ENCODE peak calls at places on chromosomes 4 and X, in seven cellular contexts. One of them, this sample, is unnamed.

GRCh38 chr4:169116270-169116901 is 106.3 kb upstream of the CBR4 start:
- DNase-seq in IMR-90: peak
- DNase-seq in H9: no peak
- DNase-seq in H1: no peak
- DNase-seq in trophoblast cell: no peak
- DNase-seq in mesenchymal stem cell: no peak
- DNase-seq in mesendoderm: no peak
- DNase-seq in this sample: no peak

GRCh38 chrX:48493890-48494364 is 14.9 kb upstream of the PORCN start:
- DNase-seq in IMR-90: peak
- DNase-seq in H9: peak
- DNase-seq in mesendoderm: peak
- DNase-seq in mesenchymal stem cell: peak
- DNase-seq in H1: peak
- DNase-seq in trophoblast cell: peak
- DNase-seq in this sample: peak

GRCh38 chr4:41258783-41259182 is 2.1 kb downstream of the UCHL1 start:
- DNase-seq in trophoblast cell: peak
- DNase-seq in IMR-90: peak
- DNase-seq in H1: no peak
- DNase-seq in mesendoderm: peak
- DNase-seq in H9: peak
- DNase-seq in mesenchymal stem cell: peak
- DNase-seq in this sample: no peak

GRCh38 chrX:140475025-140475424 is 29.8 kb downstream of the SOX3 start:
- DNase-seq in IMR-90: no peak
- DNase-seq in mesenchymal stem cell: no peak
- DNase-seq in mesendoderm: peak
- DNase-seq in H9: no peak
- DNase-seq in trophoblast cell: no peak
- DNase-seq in H1: peak
- DNase-seq in this sample: no peak

GRCh38 chr4:128512161-128512560 is 224.5 kb upstream of the PGRMC2 start:
- DNase-seq in H1: no peak
- DNase-seq in mesendoderm: peak
- DNase-seq in IMR-90: no peak
- DNase-seq in mesenchymal stem cell: no peak
- DNase-seq in trophoblast cell: peak
- DNase-seq in H9: no peak
- DNase-seq in this sample: no peak

GRCh38 chr4:99300934-99301333 is 10.1 kb upstream of the ADH1A start:
- DNase-seq in trophoblast cell: peak
- DNase-seq in H9: no peak
- DNase-seq in mesenchymal stem cell: peak
- DNase-seq in H1: no peak
- DNase-seq in IMR-90: peak
- DNase-seq in mesendoderm: no peak
- DNase-seq in this sample: no peak

GRCh38 chr4:122899682-122900081 is 22.7 kb downstream of the NUDT6 start:
- DNase-seq in trophoblast cell: no peak
- DNase-seq in H1: no peak
- DNase-seq in mesendoderm: no peak
- DNase-seq in H9: peak
- DNase-seq in IMR-90: no peak
- DNase-seq in mesenchymal stem cell: no peak
- DNase-seq in this sample: no peak

GRCh38 chrX:69138512-69138911 is 26.7 kb downstream of the PJA1 start:
- DNase-seq in IMR-90: no peak
- DNase-seq in mesenchymal stem cell: peak
- DNase-seq in H1: no peak
- DNase-seq in mesendoderm: no peak
- DNase-seq in trophoblast cell: no peak
- DNase-seq in H9: no peak
- DNase-seq in this sample: no peak

GRCh38 chr4:81042578-81043365 is 12.3 kb downstream of the BMP3 start:
- DNase-seq in trophoblast cell: no peak
- DNase-seq in mesendoderm: no peak
- DNase-seq in mesenchymal stem cell: no peak
- DNase-seq in H1: no peak
- DNase-seq in IMR-90: no peak
- DNase-seq in H9: no peak
- DNase-seq in this sample: no peak

GRCh38 chr4:68520985-68521384 is 55.1 kb downstream of the UGT2B17 start:
- DNase-seq in H1: no peak
- DNase-seq in H9: no peak
- DNase-seq in mesenchymal stem cell: no peak
- DNase-seq in IMR-90: no peak
- DNase-seq in mesendoderm: no peak
- DNase-seq in trophoblast cell: no peak
- DNase-seq in this sample: no peak
- H2BK5ac ChIP-seq in H1: no peak
- H2BK5ac ChIP-seq in H9: no peak
- H2BK5ac ChIP-seq in mesenchymal stem cell: no peak
- H2BK5ac ChIP-seq in IMR-90: no peak
- H2BK5ac ChIP-seq in mesendoderm: no peak
- H2BK5ac ChIP-seq in trophoblast cell: no peak
- H2BK5ac ChIP-seq in this sample: no peak

GRCh38 chr4:21454196-21454595 is 494.4 kb downstream of the KCNIP4 start:
- DNase-seq in H1: no peak
- DNase-seq in mesendoderm: no peak
- DNase-seq in IMR-90: no peak
- DNase-seq in trophoblast cell: no peak
- DNase-seq in mesenchymal stem cell: no peak
- DNase-seq in H9: no peak
- DNase-seq in this sample: no peak
- H2BK5ac ChIP-seq in H1: no peak
- H2BK5ac ChIP-seq in mesendoderm: no peak
- H2BK5ac ChIP-seq in IMR-90: no peak
- H2BK5ac ChIP-seq in trophoblast cell: no peak
- H2BK5ac ChIP-seq in mesenchymal stem cell: no peak
- H2BK5ac ChIP-seq in H9: no peak
- H2BK5ac ChIP-seq in this sample: no peak

GRCh38 chr4:26048962-26049361 is 134.9 kb downstream of the SMIM20 start:
- DNase-seq in H1: no peak
- DNase-seq in mesendoderm: no peak
- DNase-seq in trophoblast cell: peak
- DNase-seq in mesenchymal stem cell: no peak
- DNase-seq in H9: no peak
- DNase-seq in IMR-90: no peak
- DNase-seq in this sample: no peak

GRCh38 chr4:26049447-26049846 is 135.4 kb downstream of the SMIM20 start:
- DNase-seq in IMR-90: no peak
- DNase-seq in H1: no peak
- DNase-seq in mesenchymal stem cell: no peak
- DNase-seq in trophoblast cell: no peak
- DNase-seq in H9: no peak
- DNase-seq in mesendoderm: no peak
- DNase-seq in this sample: no peak

GRCh38 chr4:26050671-26051070 is 136.7 kb downstream of the SMIM20 start:
- DNase-seq in mesenchymal stem cell: no peak
- DNase-seq in trophoblast cell: no peak
- DNase-seq in IMR-90: no peak
- DNase-seq in H1: no peak
- DNase-seq in mesendoderm: no peak
- DNase-seq in H9: no peak
- DNase-seq in this sample: no peak

GRCh38 chr4:26051278-26051677 is 137.3 kb downstream of the SMIM20 start:
- DNase-seq in IMR-90: no peak
- DNase-seq in mesendoderm: no peak
- DNase-seq in H9: no peak
- DNase-seq in mesenchymal stem cell: no peak
- DNase-seq in trophoblast cell: no peak
- DNase-seq in H1: no peak
- DNase-seq in this sample: no peak

GRCh38 chr4:26050212-26050643 is 136.2 kb downstream of the SMIM20 start:
- DNase-seq in mesendoderm: no peak
- DNase-seq in H1: no peak
- DNase-seq in IMR-90: no peak
- DNase-seq in H9: no peak
- DNase-seq in trophoblast cell: no peak
- DNase-seq in mesenchymal stem cell: no peak
- DNase-seq in this sample: no peak
- H2BK5ac ChIP-seq in mesendoderm: no peak
- H2BK5ac ChIP-seq in H1: no peak
- H2BK5ac ChIP-seq in IMR-90: peak
- H2BK5ac ChIP-seq in H9: no peak
- H2BK5ac ChIP-seq in trophoblast cell: no peak
- H2BK5ac ChIP-seq in mesenchymal stem cell: no peak
- H2BK5ac ChIP-seq in this sample: no peak

DNA sequence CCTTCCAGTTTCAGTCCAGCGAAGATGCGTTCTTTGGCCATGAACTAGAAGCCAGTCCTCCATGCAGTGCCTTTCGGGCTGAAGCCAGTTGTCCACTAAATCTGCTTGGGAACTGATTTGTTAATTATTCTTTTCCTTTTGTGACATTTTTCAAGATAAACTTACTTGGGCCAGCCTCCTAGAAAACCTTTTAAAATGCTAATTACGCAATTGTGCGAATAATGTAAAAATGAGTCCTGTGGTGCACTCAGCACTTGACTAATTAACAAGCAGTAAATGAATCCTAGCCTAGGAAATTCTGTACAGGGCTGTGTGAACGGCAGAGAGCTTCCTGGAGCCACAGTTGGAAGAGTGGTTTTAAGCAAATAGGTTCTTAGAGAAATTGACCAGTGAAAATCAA is 149.9 kb upstream of the SCML1 start:
- DNase-seq in trophoblast cell: no peak
- DNase-seq in mesendoderm: no peak
- DNase-seq in IMR-90: no peak
- DNase-seq in mesenchymal stem cell: no peak
- DNase-seq in H1: no peak
- DNase-seq in H9: no peak
- DNase-seq in this sample: no peak
- H2BK5ac ChIP-seq in trophoblast cell: no peak
- H2BK5ac ChIP-seq in mesendoderm: no peak
- H2BK5ac ChIP-seq in IMR-90: no peak
- H2BK5ac ChIP-seq in mesenchymal stem cell: no peak
- H2BK5ac ChIP-seq in H1: no peak
- H2BK5ac ChIP-seq in H9: no peak
- H2BK5ac ChIP-seq in this sample: no peak

DNA sequence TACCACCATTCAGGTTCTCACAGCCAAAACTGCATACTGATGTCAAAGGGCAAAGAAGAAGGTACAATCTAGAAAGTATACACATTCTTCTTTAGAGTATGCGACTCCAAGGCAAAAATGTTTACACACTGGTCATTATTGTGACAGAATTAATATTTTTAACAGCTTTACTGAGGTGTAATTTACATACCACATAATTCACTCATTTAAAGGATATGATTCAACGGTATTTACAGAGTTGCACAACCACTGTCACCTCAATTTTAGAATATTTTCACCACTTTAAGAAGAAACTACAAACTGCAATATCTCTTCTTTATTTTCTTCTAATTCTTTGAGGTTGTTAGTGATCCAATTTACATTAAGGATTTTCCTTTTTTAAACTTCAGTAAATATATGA is 325.4 kb upstream of the SMIM31 start:
- DNase-seq in H1: no peak
- DNase-seq in mesendoderm: no peak
- DNase-seq in trophoblast cell: peak
- DNase-seq in mesenchymal stem cell: no peak
- DNase-seq in IMR-90: no peak
- DNase-seq in H9: no peak
- DNase-seq in this sample: no peak
- H2BK5ac ChIP-seq in H1: no peak
- H2BK5ac ChIP-seq in mesendoderm: no peak
- H2BK5ac ChIP-seq in trophoblast cell: no peak
- H2BK5ac ChIP-seq in mesenchymal stem cell: no peak
- H2BK5ac ChIP-seq in IMR-90: no peak
- H2BK5ac ChIP-seq in H9: no peak
- H2BK5ac ChIP-seq in this sample: no peak

GRCh38 chrX:136967965-136968364 is 65.8 kb downstream of the GPR101 start:
- DNase-seq in mesendoderm: no peak
- DNase-seq in IMR-90: no peak
- DNase-seq in H9: no peak
- DNase-seq in trophoblast cell: no peak
- DNase-seq in H1: no peak
- DNase-seq in mesenchymal stem cell: no peak
- DNase-seq in this sample: no peak

GRCh38 chrX:136961594-136962135 is 72.1 kb downstream of the GPR101 start:
- DNase-seq in H9: no peak
- DNase-seq in mesendoderm: no peak
- DNase-seq in H1: no peak
- DNase-seq in mesenchymal stem cell: no peak
- DNase-seq in IMR-90: no peak
- DNase-seq in trophoblast cell: no peak
- DNase-seq in this sample: no peak

GRCh38 chrX:136963973-136964372 is 69.8 kb downstream of the GPR101 start:
- DNase-seq in trophoblast cell: no peak
- DNase-seq in mesendoderm: no peak
- DNase-seq in H9: no peak
- DNase-seq in H1: no peak
- DNase-seq in mesenchymal stem cell: no peak
- DNase-seq in IMR-90: no peak
- DNase-seq in this sample: no peak
- H2BK5ac ChIP-seq in trophoblast cell: no peak
- H2BK5ac ChIP-seq in mesendoderm: no peak
- H2BK5ac ChIP-seq in H9: no peak
- H2BK5ac ChIP-seq in H1: no peak
- H2BK5ac ChIP-seq in mesenchymal stem cell: no peak
- H2BK5ac ChIP-seq in IMR-90: no peak
- H2BK5ac ChIP-seq in this sample: no peak

GRCh38 chr4:125515016-125515415 is 200.3 kb downstream of the FAT4 start:
- DNase-seq in mesendoderm: no peak
- DNase-seq in IMR-90: no peak
- DNase-seq in trophoblast cell: no peak
- DNase-seq in H9: no peak
- DNase-seq in mesenchymal stem cell: no peak
- DNase-seq in H1: no peak
- DNase-seq in this sample: no peak

GRCh38 chr4:125519376-125520171 is 204.8 kb downstream of the FAT4 start:
- DNase-seq in H1: no peak
- DNase-seq in H9: no peak
- DNase-seq in IMR-90: no peak
- DNase-seq in trophoblast cell: no peak
- DNase-seq in mesendoderm: no peak
- DNase-seq in mesenchymal stem cell: no peak
- DNase-seq in this sample: no peak

GRCh38 chr4:125517831-125518230 is 203.1 kb downstream of the FAT4 start:
- DNase-seq in H1: no peak
- DNase-seq in mesendoderm: no peak
- DNase-seq in trophoblast cell: no peak
- DNase-seq in mesenchymal stem cell: no peak
- DNase-seq in H9: no peak
- DNase-seq in IMR-90: no peak
- DNase-seq in this sample: no peak

GRCh38 chr4:125520258-125520990 is 205.7 kb downstream of the FAT4 start:
- DNase-seq in mesenchymal stem cell: peak
- DNase-seq in H1: no peak
- DNase-seq in H9: no peak
- DNase-seq in IMR-90: peak
- DNase-seq in trophoblast cell: no peak
- DNase-seq in mesendoderm: no peak
- DNase-seq in this sample: no peak

GRCh38 chr4:125518281-125518680 is 203.5 kb downstream of the FAT4 start:
- DNase-seq in H9: no peak
- DNase-seq in mesendoderm: no peak
- DNase-seq in mesenchymal stem cell: no peak
- DNase-seq in trophoblast cell: no peak
- DNase-seq in IMR-90: no peak
- DNase-seq in H1: no peak
- DNase-seq in this sample: no peak
- H2BK5ac ChIP-seq in H9: no peak
- H2BK5ac ChIP-seq in mesendoderm: no peak
- H2BK5ac ChIP-seq in mesenchymal stem cell: no peak
- H2BK5ac ChIP-seq in trophoblast cell: no peak
- H2BK5ac ChIP-seq in IMR-90: no peak
- H2BK5ac ChIP-seq in H1: no peak
- H2BK5ac ChIP-seq in this sample: no peak

This sample was measured in neuronal stem cell.